ENCODE peak calls at places on chromosomes 13 and 19, in four cellular contexts. T, R, E and W are unnamed samples.

GRCh38 chr19:13505761-13506549 is at the start of gene CACNA1A:
- DNase-seq in T (peak; percentile 19), E (no peak), R (no peak), W (no peak)

GRCh38 chr19:2491130-2491801 is 15.3 kb downstream of the GADD45B start:
- DNase-seq in T (peak; percentile 84), E (no peak), R (no peak), W (peak; percentile 82)

GRCh38 chr13:37168922-37169321 is 63.5 kb upstream of the CSNK1A1L start:
- DNase-seq in R (no peak), T (no peak), E (no peak), W (no peak)

GRCh38 chr13:56975647-56976046 is 165.1 kb upstream of the PRR20A start:
- DNase-seq in E (no peak), R (no peak), T (no peak), W (no peak)

GRCh38 chr19:45402469-45403070 is 2.3 kb downstream of the PPP1R13L start:
- DNase-seq in E (peak; percentile 20), R (peak; percentile 66), T (no peak), W (peak; percentile 70)

GRCh38 chr13:101452519-101453485 is at the start of gene ITGBL1:
- DNase-seq in R (no peak), E (no peak), T (peak; percentile 25), W (no peak)

GRCh38 chr19:46328079-46328478 is 18.8 kb upstream of the PPP5C start:
- DNase-seq in R (no peak), E (no peak), T (no peak), W (no peak)

GRCh38 chr19:38013913-38014575 is 107.0 kb downstream of the SIPA1L3 start:
- DNase-seq in R (no peak), E (no peak), T (no peak), W (no peak)

GRCh38 chr13:82833928-82834327 is 1048.3 kb downstream of the SLITRK1 start:
- DNase-seq in E (no peak), R (no peak), T (peak; percentile 34), W (peak; percentile 2)

GRCh38 chr19:49688531-49689132 is 762 bp upstream of the ADM5 start:
- DNase-seq in E (no peak), T (no peak), R (no peak), W (no peak)

GRCh38 chr13:102902789-102903347 is 57.0 kb downstream of the ERCC5 start:
- DNase-seq in R (no peak), E (no peak), T (no peak), W (no peak)

GRCh38 chr13:55000844-55001243 is 1972.2 kb downstream of the OLFM4 start:
- DNase-seq in R (no peak), T (no peak), E (no peak), W (no peak)

GRCh38 chr13:106700007-106700950 is 132.3 kb upstream of the ARGLU1 start:
- DNase-seq in E (no peak), R (no peak), T (no peak), W (no peak)

GRCh38 chr13:114166381-114167131 is 12.5 kb upstream of the CFAP97D2 start:
- DNase-seq in E (no peak), R (no peak), T (no peak), W (no peak)

GRCh38 chr19:40927567-40927966 is 45.5 kb upstream of the CYP2A7 start:
- DNase-seq in E (no peak), R (no peak), T (no peak), W (no peak)

GRCh38 chr13:38821753-38822551 is 135.1 kb downstream of the FREM2 start:
- DNase-seq in T (no peak), R (no peak), E (no peak), W (peak; percentile 69)

GRCh38 chr19:32543107-32543900 is 37.7 kb upstream of the PDCD5 start:
- DNase-seq in R (no peak), T (peak; percentile 6), E (no peak), W (peak; percentile 2)

GRCh38 chr13:74128171-74128767 is 5.9 kb downstream of the KLF12 start:
- DNase-seq in R (no peak), T (peak; percentile 64), E (no peak), W (peak; percentile 33)

GRCh38 chr19:1138121-1138520 is 34.3 kb downstream of the GPX4 start:
- DNase-seq in T (no peak), R (no peak), E (no peak), W (no peak)

DNA sequence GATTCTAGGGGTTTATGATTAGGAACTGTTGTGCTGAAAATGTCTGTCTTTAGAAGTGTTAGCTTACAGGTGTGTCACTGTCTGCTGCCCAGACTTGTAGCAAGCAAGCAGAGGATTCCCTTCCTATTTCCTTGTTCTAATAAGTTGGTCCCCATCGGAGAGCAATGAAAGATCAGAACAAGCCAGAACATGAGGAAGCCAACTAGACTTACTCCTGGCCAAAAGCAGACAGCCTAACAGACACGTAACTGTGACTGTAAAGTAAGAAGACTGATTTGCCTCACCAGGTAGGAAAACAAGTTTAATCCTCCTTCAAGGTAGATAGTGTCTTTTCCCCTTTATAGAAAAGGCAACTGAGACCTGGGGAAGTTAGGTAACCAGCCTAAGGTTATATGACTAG is 12.5 kb downstream of the POLR1D start:
- DNase-seq in R (no peak), T (no peak), E (no peak), W (peak; percentile 100)
- H3K36me3 ChIP-seq in R (no peaks in the 10 kb centered on the region), T (peaks cover 2% of the 10 kb centered on the region), E (no peaks in the 10 kb centered on the region), W (no peaks in the 10 kb centered on the region)

GRCh38 chr13:45194081-45194939 is 6.5 kb downstream of the KCTD4 start:
- DNase-seq in T (peak; percentile 34), E (no peak), R (peak; percentile 81), W (no peak)
- TF ChIP-seq CTCF in T (peak; percentile 33), E (no peak), R (peak; percentile 46), W (no peak)

DNA sequence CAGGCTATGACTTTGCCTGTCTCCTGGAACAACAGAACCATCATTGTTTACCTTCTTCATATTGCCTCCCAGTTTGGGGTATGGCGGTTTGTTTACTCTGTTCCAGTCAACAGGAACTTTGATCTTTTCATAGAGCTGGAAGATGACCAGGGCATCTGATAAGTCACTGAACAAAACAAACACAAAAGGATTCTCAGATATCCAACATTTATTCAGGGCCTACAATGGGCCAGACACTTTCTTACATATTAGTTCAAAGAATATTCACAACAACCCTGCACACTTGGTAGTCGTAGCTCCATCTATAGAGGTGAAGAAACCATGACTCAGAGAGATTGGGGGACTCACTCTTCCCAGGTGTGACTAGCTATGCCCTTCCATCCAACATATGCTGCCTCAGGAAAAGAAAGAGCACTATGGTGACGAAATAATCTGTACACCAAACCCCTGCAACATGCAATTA is 38.4 kb upstream of the CPB2 start:
- DNase-seq in R (no peak), E (no peak), T (no peak), W (no peak)
- H3K4me3 ChIP-seq in R (no peak overlapping the region), E (no peak overlapping the region), T (no peak overlapping the region), W (no peak overlapping the region)

GRCh38 chr19:4064073-4064550 is 2.6 kb downstream of the ZBTB7A start:
- DNase-seq in T (peak; percentile 37), E (no peak), R (peak; percentile 82), W (no peak)
- H3K36me3 ChIP-seq in T (peaks cover 22% of the 10 kb centered on the region), E (peaks cover 4% of the 10 kb centered on the region), R (no peaks in the 10 kb centered on the region), W (peaks cover 9% of the 10 kb centered on the region)

GRCh38 chr19:35178701-35179100 is 24.2 kb downstream of the FXYD5 start:
- DNase-seq in R (no peak), T (no peak), E (no peak), W (no peak)
- TF ChIP-seq CTCF in R (no peak), T (no peak), E (no peak), W (no peak)

DNA sequence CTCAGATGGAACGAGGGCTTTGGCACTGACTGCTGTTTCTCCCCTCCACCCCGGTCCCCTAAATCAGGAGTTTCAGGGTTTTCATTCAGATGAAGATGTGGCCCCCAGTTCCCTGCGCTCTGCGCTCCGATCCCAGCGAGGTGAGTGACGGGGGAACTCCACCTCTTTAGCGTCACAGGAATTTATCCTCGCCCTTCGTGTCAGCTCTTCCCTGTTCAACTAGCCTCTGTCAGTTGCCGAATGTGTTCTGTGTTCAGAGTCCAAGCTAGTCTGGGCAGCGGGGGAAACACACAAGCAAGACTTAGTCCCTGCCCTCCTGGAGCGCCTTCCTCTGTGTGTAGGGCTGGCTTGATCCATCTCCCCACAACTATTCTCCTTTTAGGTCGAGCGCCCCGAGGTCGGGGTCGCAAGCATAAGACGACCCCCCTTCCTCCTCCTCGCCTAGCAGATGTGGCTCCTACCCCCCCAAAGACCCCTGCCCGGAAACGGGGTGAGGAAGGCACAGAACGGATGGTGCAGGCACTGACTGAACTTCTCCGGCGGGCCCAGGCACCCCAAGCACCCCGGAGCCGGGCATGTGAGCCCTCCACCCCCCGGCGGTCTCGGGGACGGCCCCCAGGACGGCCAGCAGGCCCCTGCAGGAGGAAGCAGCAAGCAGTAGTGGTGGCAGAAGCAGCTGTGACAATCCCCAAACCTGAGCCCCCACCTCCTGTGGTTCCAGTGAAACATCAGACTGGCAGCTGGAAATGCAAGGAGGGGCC is 1.8 kb downstream of the KMT2B start:
- DNase-seq in E (no peak), R (no peak), T (no peak), W (no peak)
- H3K4me3 ChIP-seq in E (peak overlapping the region; percentile 81), R (peak overlapping the region; percentile 85), T (no peak overlapping the region), W (no peak overlapping the region)

GRCh38 chr13:61136515-61136914 is 279.1 kb downstream of the PCDH20 start:
- DNase-seq in E (no peak), R (no peak), T (no peak), W (no peak)
- H3K36me3 ChIP-seq in E (no peaks in the 10 kb centered on the region), R (no peaks in the 10 kb centered on the region), T (no peaks in the 10 kb centered on the region), W (no peaks in the 10 kb centered on the region)

GRCh38 chr13:44818428-44818827 is 170.8 kb downstream of the NUFIP1 start:
- DNase-seq in R (no peak), T (peak; percentile 43), E (no peak), W (peak; percentile 44)
- TF ChIP-seq CTCF in R (no peak), T (peak; percentile 29), E (peak; percentile 17), W (peak; percentile 21)

DNA sequence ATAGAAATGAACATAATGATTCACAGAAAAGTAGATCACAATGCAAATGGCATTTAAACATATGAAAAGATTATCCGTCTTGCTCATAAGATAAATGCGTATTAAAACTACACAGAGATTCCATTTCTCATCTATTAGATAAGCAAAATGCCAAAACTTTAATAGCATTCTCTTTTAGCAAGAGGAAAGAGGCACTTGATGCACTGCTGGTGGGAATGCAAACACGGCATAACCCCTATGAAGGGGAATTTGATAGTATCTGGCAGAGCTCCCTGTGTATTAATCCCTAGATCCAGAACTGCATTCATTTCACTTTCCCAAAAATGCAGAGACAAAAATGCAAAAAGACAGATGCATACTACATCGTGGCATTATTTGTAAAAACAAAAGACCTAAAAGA is 193.5 kb upstream of the STARD13 start:
- DNase-seq in E (no peak), R (no peak), T (no peak), W (no peak)
- H3K4me3 ChIP-seq in E (no peak overlapping the region), R (no peak overlapping the region), T (no peak overlapping the region), W (no peak overlapping the region)

DNA sequence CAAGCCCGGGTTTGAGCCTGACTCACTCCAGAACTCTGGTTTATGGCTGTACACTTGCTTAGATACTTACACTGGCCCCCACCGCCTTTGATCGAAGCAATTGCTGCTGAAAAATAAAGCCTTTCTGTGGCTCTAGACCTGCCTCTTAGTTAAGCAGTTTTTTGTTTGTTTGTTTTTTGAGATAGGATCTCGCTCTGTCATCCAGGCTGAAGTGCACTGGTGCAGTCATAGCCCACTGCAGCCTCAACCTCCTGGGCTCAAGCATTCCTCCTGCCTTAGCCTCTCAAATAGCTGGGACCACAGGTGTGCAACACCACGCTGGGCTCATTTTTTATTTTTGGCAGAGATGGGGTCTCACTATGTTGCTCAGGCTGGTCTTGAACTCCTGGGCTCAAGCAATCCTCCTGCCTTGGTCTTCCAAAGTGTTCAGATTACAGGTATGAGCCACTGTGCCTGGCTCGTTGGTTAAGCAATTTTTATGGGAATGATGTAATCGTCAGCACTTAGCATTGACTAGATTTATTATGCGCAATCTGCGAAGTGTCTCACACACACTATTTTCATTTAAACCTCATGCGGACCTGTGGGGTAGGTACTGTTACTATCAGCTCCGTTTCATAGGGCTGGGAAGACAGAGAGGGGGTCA is 22.2 kb downstream of the PPP2R1A start:
- DNase-seq in R (no peak), E (no peak), T (no peak), W (no peak)
- H3K36me3 ChIP-seq in R (peaks cover 73% of the 10 kb centered on the region), E (peaks cover 97% of the 10 kb centered on the region), T (peaks cover 86% of the 10 kb centered on the region), W (peaks cover 51% of the 10 kb centered on the region)